ENCODE peak calls at places on chromosomes 1 and 21, in nine cellular contexts. B is uterus; K is testis; M is HS-5; O is HFFc6; V is stimulated activated CD4-positive, alpha-beta T cell treated with anti-CD3 and anti-CD28 coated beads, Interleukin-1b, Interleukin-23, amount 100 ng/mL, for 24 hours; N is tibial artery; X is skeletal muscle cell; I is occipital lobe. U is an unnamed sample.

GRCh38 chr1:223716302-223716862 is 4.0 kb downstream of the CAPN2 start:
- DNase-seq in B (no peak), K (no peak), M (no peak), O (no peak), V (no peak), N (no peak), X (no peak), I (peak), U (no peak)

GRCh38 chr1:7009741-7010525 is 224.7 kb downstream of the CAMTA1 start:
- DNase-seq in B (no peak), K (no peak), M (no peak), O (no peak), V (no peak), N (no peak), X (no peak), I (no peak), U (no peak)

GRCh38 chr21:28127390-28127789 is 865.3 kb downstream of the LTN1 start:
- DNase-seq in B (no peak), K (no peak), M (no peak), O (no peak), V (no peak), N (no peak), X (no peak), I (no peak), U (no peak)

GRCh38 chr1:1203561-1204424 is 2.6 kb downstream of the TNFRSF18 start:
- DNase-seq in B (no peak), K (no peak), M (no peak), O (no peak), V (no peak), N (no peak), X (no peak), I (no peak), U (no peak)

GRCh38 chr1:19683351-19683750 is 18.7 kb downstream of the HTR6 start:
- DNase-seq in B (no peak), K (no peak), M (no peak), O (no peak), V (no peak), N (no peak), X (no peak), I (no peak), U (no peak)

GRCh38 chr1:32981003-32981909 is 16.6 kb upstream of the RNF19B start:
- DNase-seq in B (no peak), K (peak), M (peak), O (peak), V (peak), N (peak), X (no peak), I (no peak), U (peak)

GRCh38 chr1:236284291-236284711 is 2.5 kb upstream of the ERO1B start:
- DNase-seq in B (no peak), K (no peak), M (no peak), O (no peak), V (no peak), N (no peak), X (no peak), I (no peak), U (no peak)

GRCh38 chr1:32702599-32703478 is at the start of gene SYNC:
- DNase-seq in B (peak), K (peak), M (no peak), O (peak), V (no peak), N (peak), X (peak), I (no peak), U (peak)

GRCh38 chr1:93648656-93649055 is 33.0 kb downstream of the BCAR3 start:
- DNase-seq in B (no peak), K (no peak), M (no peak), O (no peak), V (no peak), N (no peak), X (no peak), I (no peak), U (no peak)

GRCh38 chr1:201904579-201904978 is 15.9 kb downstream of the SHISA4 start:
- DNase-seq in B (peak), K (peak), M (no peak), O (peak), V (no peak), N (peak), X (peak), I (no peak), U (peak)